ENCODE peak calls at places on chromosomes 4 and X, in seven cellular contexts. U, L, K, T, Y, D and F are unnamed samples.

GRCh38 chr4:152460488-152460887 is 75.4 kb downstream of the FBXW7 start:
- DNase-seq in U (peak; percentile 42), L (peak; percentile 64), K (peak; percentile 60), T (no peak), Y (no peak), D (no peak), F (peak; percentile 49)

GRCh38 chr4:168409089-168409801 is 71.0 kb downstream of the DDX60L start:
- DNase-seq in U (no peak), L (peak; percentile 41), K (peak; percentile 27), T (no peak), Y (no peak), D (no peak), F (no peak)

GRCh38 chrX:120380699-120381098 is 18.8 kb downstream of the ATP1B4 start:
- DNase-seq in U (no peak), L (no peak), K (peak; percentile 29), T (no peak), Y (peak; percentile 55), D (no peak), F (no peak)

GRCh38 chrX:136028383-136028984 is 43.2 kb downstream of the SLC9A6 start:
- DNase-seq in U (no peak), L (no peak), K (peak; percentile 48), T (no peak), Y (no peak), D (no peak), F (peak; percentile 53)

GRCh38 chr4:127648061-127648460 is 15.3 kb downstream of the INTU start:
- DNase-seq in U (no peak), L (no peak), K (no peak), T (no peak), Y (no peak), D (no peak), F (no peak)

GRCh38 chr4:96525901-96526300 is 686.0 kb downstream of the PDHA2 start:
- DNase-seq in U (peak; percentile 7), L (no peak), K (no peak), T (no peak), Y (no peak), D (no peak), F (peak; percentile 13)

GRCh38 chrX:16239211-16239610 is 71.9 kb downstream of the MAGEB17 start:
- DNase-seq in U (peak; percentile 81), L (peak; percentile 53), K (peak; percentile 87), T (no peak), Y (no peak), D (no peak), F (peak; percentile 91)

GRCh38 chrX:46203115-46203514 is 342.1 kb downstream of the ZNF674 start:
- DNase-seq in U (no peak), L (no peak), K (no peak), T (no peak), Y (no peak), D (no peak), F (no peak)

GRCh38 chrX:68254738-68255645 is 178.3 kb downstream of the OPHN1 start:
- DNase-seq in U (peak; percentile 4), L (no peak), K (peak; percentile 23), T (no peak), Y (no peak), D (no peak), F (no peak)

GRCh38 chrX:19899234-19899788 is 11.9 kb upstream of the SH3KBP1 start:
- DNase-seq in U (no peak), L (no peak), K (no peak), T (no peak), Y (no peak), D (no peak), F (no peak)

GRCh38 chr4:6761540-6762243 is 20.8 kb upstream of the KIAA0232 start:
- DNase-seq in U (no peak), L (peak; percentile 54), K (no peak), T (no peak), Y (peak; percentile 29), D (peak; percentile 65), F (no peak)

GRCh38 chr4:54185871-54186270 is 43.2 kb upstream of the PDGFRA start:
- DNase-seq in U (no peak), L (no peak), K (no peak), T (no peak), Y (no peak), D (no peak), F (no peak)

GRCh38 chr4:176789955-176790354 is 2.8 kb downstream of the VEGFC start:
- DNase-seq in U (peak; percentile 76), L (peak; percentile 88), K (peak; percentile 86), T (no peak), Y (no peak), D (no peak), F (no peak)

GRCh38 chrX:54045563-54046228 is 1.4 kb upstream of the PHF8 start:
- DNase-seq in U (no peak), L (no peak), K (no peak), T (no peak), Y (no peak), D (no peak), F (no peak)

DNA sequence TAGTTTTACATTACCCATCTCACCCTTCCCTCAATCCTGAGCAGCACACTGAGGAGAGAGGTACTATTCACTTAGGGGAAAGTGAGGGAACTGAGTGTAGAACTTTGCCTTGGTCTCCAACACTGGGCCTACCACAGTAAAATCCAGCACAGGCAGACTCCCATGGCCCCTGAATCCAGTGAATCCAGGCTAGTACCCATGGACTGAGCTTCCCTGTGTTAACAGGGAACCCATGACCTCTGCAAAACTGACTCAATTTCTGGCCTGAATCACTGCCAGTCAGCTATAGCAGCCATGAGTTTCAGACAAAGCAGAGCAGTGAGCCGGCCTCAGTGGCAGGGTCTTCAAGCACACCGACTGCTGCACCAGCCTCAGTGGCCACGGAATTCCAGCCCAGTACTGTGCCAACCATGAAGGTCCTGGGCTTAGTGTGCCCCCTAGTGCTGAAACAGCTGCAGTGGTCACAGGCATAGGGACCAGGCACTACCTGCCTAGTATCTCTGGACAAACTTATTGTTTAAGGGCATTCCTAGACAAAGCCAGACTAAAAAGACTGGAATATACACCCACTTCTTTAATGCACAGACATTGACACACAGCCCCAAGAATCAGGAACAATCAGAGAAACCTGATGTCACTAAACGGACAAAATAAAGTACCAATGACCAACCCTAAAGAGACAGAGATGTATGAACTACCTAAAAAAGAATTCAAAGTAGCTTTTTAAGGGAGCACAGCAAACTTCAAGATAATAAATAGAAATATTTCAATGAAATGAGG is 127.4 kb upstream of the RPL34 start:
- DNase-seq in U (peak; percentile 23), L (no peak), K (peak; percentile 28), T (no peak), Y (peak; percentile 90), D (no peak), F (no peak)
- TF ChIP-seq CTCF in U (peak; percentile 81), L (peak; percentile 63), K (peak; percentile 74), T (peak; percentile 14), Y (peak; percentile 97), D (no peak), F (peak; percentile 60)

GRCh38 chr4:48985602-48985975 is 486 bp upstream of the CWH43 start:
- DNase-seq in U (no peak), L (no peak), K (no peak), T (no peak), Y (no peak), D (no peak), F (no peak)

GRCh38 chr4:48986654-48987164 is 634 bp downstream of the CWH43 start:
- DNase-seq in U (no peak), L (no peak), K (no peak), T (no peak), Y (no peak), D (no peak), F (no peak)

GRCh38 chr4:48991357-48991756 is 5.3 kb downstream of the CWH43 start:
- DNase-seq in U (no peak), L (no peak), K (peak; percentile 55), T (no peak), Y (no peak), D (no peak), F (no peak)

GRCh38 chr4:48989461-48990203 is 3.6 kb downstream of the CWH43 start:
- DNase-seq in U (no peak), L (no peak), K (no peak), T (no peak), Y (peak; percentile 76), D (no peak), F (no peak)

GRCh38 chr4:48985976-48986653 is at the start of gene CWH43:
- DNase-seq in U (no peak), L (no peak), K (no peak), T (no peak), Y (peak; percentile 89), D (no peak), F (no peak)
- H3K4me3 ChIP-seq in U (no peak within 1 kb of the TSS), L (no peak within 1 kb of the TSS), K (peak within 1 kb of the TSS; percentile 44), T (no peak within 1 kb of the TSS), Y (no peak within 1 kb of the TSS), D (peak within 1 kb of the TSS; percentile 48), F (peak within 1 kb of the TSS; percentile 23)

DNA sequence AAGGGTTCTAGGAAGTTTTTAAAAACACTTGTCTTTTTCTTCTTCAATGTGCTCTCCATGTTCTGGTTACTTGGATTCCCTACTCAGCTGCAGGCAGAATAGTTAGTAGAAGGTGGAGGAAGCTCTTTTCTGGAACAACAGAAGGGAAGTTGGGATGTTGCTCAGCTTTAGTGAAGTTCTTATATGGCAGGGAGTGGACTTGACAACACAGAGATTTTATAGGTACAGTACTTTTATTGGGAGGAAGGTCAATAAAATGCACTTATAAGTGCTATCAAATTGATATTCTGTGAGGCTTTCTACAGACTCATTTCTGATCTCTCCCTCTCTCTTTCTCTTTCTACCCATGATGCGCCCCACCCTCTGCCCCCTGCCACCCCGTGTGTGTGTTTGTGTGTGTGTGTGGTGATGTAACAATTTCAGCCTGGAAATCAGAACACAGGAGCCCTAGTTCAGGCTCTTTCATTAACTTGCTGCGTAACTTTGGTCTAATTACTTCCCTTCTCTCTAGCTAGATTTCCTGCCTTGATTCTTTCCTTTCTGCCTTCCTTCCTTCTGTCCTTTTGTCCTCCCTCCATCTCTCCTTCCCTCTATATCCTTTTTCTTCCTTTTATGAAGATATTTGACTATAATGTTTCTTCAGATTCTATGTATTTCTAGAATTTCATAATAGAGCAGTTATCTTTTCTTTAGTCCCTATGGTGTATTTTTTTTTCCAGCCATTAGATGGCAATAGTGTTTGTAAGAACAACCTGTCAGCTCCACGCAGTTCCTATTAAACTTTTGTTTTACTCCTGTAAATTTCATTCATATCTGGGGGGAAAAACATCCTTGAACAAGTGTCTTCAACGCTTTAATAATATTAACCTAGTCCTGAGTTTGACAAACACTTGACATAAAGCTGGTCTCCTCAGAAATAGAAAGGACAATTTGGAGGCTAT is 37.1 kb downstream of the HEPH start:
- DNase-seq in U (no peak), L (peak; percentile 0), K (peak; percentile 8), T (no peak), Y (no peak), D (no peak), F (peak; percentile 5)
- TF ChIP-seq CTCF in U (no peak), L (no peak), K (no peak), T (peak; percentile 19), Y (peak; percentile 60), D (peak; percentile 43), F (peak; percentile 7)

GRCh38 chr4:24798036-24798610 is 2.8 kb downstream of the SOD3 start:
- DNase-seq in U (no peak), L (no peak), K (no peak), T (no peak), Y (no peak), D (no peak), F (no peak)

GRCh38 chr4:24799544-24800272 is 4.3 kb downstream of the SOD3 start:
- DNase-seq in U (no peak), L (no peak), K (no peak), T (no peak), Y (peak; percentile 66), D (no peak), F (no peak)

GRCh38 chr4:24801136-24801855 is 5.9 kb downstream of the SOD3 start:
- DNase-seq in U (no peak), L (no peak), K (no peak), T (no peak), Y (no peak), D (no peak), F (no peak)

GRCh38 chr4:24799196-24799543 is 3.8 kb downstream of the SOD3 start:
- DNase-seq in U (no peak), L (no peak), K (no peak), T (no peak), Y (no peak), D (no peak), F (no peak)

GRCh38 chr4:24800273-24800880 is 5.0 kb downstream of the SOD3 start:
- DNase-seq in U (no peak), L (no peak), K (no peak), T (no peak), Y (peak; percentile 75), D (no peak), F (no peak)
- H3K4me3 ChIP-seq in U (peak overlapping the region; percentile 37), L (no peak overlapping the region), K (no peak overlapping the region), T (no peak overlapping the region), Y (peak overlapping the region; percentile 20), D (peak overlapping the region; percentile 52), F (peak overlapping the region; percentile 19)